ENCODE peak calls at places on chromosomes 5 and 9, in six cellular contexts. H is kidney, Z is foreskin fibroblast, X is fibroblast of pulmonary artery, A is lower leg skin, J is spleen. F is an unnamed sample.

GRCh38 chr9:136858452-136858843 is 6.3 kb downstream of the MAMDC4 start:
- DNase-seq in Z (no peak), A (no peak), J (peak), H (no peak), X (no peak), F (no peak)

GRCh38 chr9:38437193-38437823 is 13.1 kb upstream of the IGFBPL1 start:
- DNase-seq in X (no peak), J (no peak), A (peak), H (no peak), Z (peak), F (no peak)

GRCh38 chr5:75574791-75575190 is 36.5 kb upstream of the ANKDD1B start:
- DNase-seq in H (no peak), A (no peak), X (peak), Z (no peak), J (no peak), F (peak)

GRCh38 chr5:129904102-129904666 is at the start of gene CHSY3:
- DNase-seq in Z (peak), H (peak), A (peak), X (peak), J (peak), F (peak)

GRCh38 chr9:61673664-61674381 is 484.0 kb downstream of the SPATA31A7 start:
- DNase-seq in H (peak), J (peak), Z (no peak), A (peak), X (no peak), F (no peak)

GRCh38 chr5:761854-762685 is 22.5 kb downstream of the ZDHHC11B start:
- DNase-seq in J (peak), A (peak), X (no peak), Z (no peak), H (peak), F (no peak)

GRCh38 chr9:130906727-130907416 is 10.3 kb upstream of the QRFP start:
- DNase-seq in J (no peak), X (no peak), H (no peak), A (no peak), Z (no peak), F (no peak)

GRCh38 chr9:135884328-135885035 is 22.9 kb downstream of the CAMSAP1 start:
- DNase-seq in Z (peak), H (no peak), J (no peak), A (no peak), X (peak), F (peak)

GRCh38 chr5:138649316-138649720 is 74.1 kb upstream of the HSPA9 start:
- DNase-seq in X (no peak), Z (no peak), A (no peak), J (no peak), H (peak), F (no peak)

GRCh38 chr9:76401580-76402354 is 7.5 kb upstream of the RFK start:
- DNase-seq in Z (peak), X (no peak), H (no peak), A (no peak), J (no peak), F (peak)

GRCh38 chr9:126464694-126465441 is 138.2 kb downstream of the MVB12B start:
- DNase-seq in A (peak), Z (no peak), H (no peak), J (peak), X (no peak), F (no peak)

GRCh38 chr5:138029944-138030343 is 2.9 kb downstream of the FAM13B start:
- DNase-seq in Z (no peak), A (no peak), H (no peak), X (no peak), J (no peak), F (no peak)

GRCh38 chr5:82735160-82735789 is 341.9 kb downstream of the TMEM167A start:
- DNase-seq in J (no peak), Z (peak), H (no peak), A (no peak), X (peak), F (peak)

GRCh38 chr9:87521834-87522233 is 24.2 kb downstream of the DAPK1 start:
- DNase-seq in J (no peak), A (no peak), X (no peak), Z (no peak), H (no peak), F (no peak)

GRCh38 chr9:93154293-93154903 is 20.3 kb upstream of the NINJ1 start:
- DNase-seq in H (no peak), X (no peak), A (no peak), Z (no peak), J (peak), F (no peak)

GRCh38 chr9:3385871-3386270 is 139.9 kb downstream of the RFX3 start:
- DNase-seq in Z (no peak), X (no peak), A (no peak), H (no peak), J (no peak), F (no peak)

GRCh38 chr5:179326176-179326997 is 18.9 kb downstream of the ADAMTS2 start:
- DNase-seq in A (peak), Z (peak), X (peak), H (peak), J (peak), F (peak)

GRCh38 chr5:435961-436640 is 6.9 kb upstream of the EXOC3 start:
- DNase-seq in H (peak), J (peak), A (peak), Z (peak), X (peak), F (peak)

GRCh38 chr9:20620658-20621552 is 1.4 kb downstream of the MLLT3 start:
- DNase-seq in A (peak), H (peak), X (peak), J (peak), Z (peak), F (peak)

GRCh38 chr9:96686638-96687335 is 31.7 kb upstream of the PRXL2C start:
- DNase-seq in A (peak), X (peak), H (peak), J (peak), Z (peak), F (peak)

GRCh38 chr5:80181618-80182211 is 74.1 kb downstream of the SERINC5 start:
- DNase-seq in Z (peak), J (no peak), X (no peak), H (peak), A (no peak), F (peak)

GRCh38 chr5:2724031-2724581 is 27.4 kb downstream of the IRX2 start:
- DNase-seq in Z (no peak), A (peak), J (no peak), H (no peak), X (no peak), F (no peak)

GRCh38 chr9:25964239-25964638 is 286.0 kb upstream of the TUSC1 start:
- DNase-seq in A (no peak), X (peak), Z (peak), J (no peak), H (no peak), F (peak)

GRCh38 chr9:34592895-34593601 is 3.5 kb upstream of the CNTFR start:
- DNase-seq in Z (no peak), H (peak), X (no peak), A (peak), J (no peak), F (no peak)
- H3K4me3 ChIP-seq in Z (no peak), H (no peak), X (no peak), A (no peak), J (no peak), F (no peak)

DNA sequence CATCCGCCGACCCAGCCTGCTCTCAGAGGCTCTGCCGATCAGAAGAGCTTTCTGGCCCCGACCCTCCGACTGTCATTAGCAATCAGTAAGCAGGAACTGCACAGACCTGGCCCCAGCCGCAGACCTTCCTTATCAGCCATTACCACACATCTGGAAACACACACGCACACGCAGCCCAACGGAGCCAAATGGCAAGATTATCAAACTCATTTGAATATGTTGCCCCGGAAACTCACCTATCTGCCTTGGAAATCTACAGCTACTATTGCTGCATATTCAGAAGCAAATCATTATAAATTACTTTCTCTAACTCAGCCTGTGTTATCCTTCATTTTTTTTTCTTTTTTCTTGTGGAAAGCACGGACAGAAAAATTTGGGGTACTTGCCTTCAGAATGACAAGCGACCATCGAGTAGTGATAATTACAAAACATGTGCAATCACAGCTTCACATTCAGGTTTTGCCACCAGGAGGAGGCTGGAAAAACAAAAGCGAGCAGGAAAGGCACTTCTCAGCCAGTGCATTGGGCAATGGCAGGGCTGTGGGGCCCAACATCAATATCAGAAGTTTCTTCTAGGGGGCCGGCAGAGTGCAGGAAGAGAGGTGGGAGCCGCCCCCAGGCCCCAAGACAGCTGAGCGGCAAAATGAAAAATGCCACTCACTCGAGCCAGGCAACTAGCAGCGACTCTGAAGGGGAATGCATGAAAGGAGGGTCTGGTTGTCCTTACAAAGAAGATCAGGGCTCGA is 122.3 kb downstream of the VAV2 start:
- DNase-seq in X (peak), Z (no peak), A (no peak), H (no peak), J (no peak), F (no peak)
- TF ChIP-seq CTCF in X (peak), Z (no peak), A (no peak), H (no peak), J (no peak), F (no peak)

GRCh38 chr5:169798438-169798837 is 161.4 kb downstream of the DOCK2 start:
- DNase-seq in Z (no peak), X (no peak), A (no peak), J (no peak), H (no peak), F (no peak)

GRCh38 chr5:169798906-169799660 is 162.0 kb downstream of the DOCK2 start:
- DNase-seq in J (no peak), Z (no peak), H (no peak), X (no peak), A (no peak), F (no peak)

GRCh38 chr5:169803077-169803981 is 166.3 kb downstream of the DOCK2 start:
- DNase-seq in Z (peak), H (no peak), J (no peak), X (peak), A (no peak), F (peak)

GRCh38 chr5:169801781-169802180 is 164.7 kb downstream of the DOCK2 start:
- DNase-seq in Z (peak), X (peak), H (no peak), J (no peak), A (no peak), F (peak)

DNA sequence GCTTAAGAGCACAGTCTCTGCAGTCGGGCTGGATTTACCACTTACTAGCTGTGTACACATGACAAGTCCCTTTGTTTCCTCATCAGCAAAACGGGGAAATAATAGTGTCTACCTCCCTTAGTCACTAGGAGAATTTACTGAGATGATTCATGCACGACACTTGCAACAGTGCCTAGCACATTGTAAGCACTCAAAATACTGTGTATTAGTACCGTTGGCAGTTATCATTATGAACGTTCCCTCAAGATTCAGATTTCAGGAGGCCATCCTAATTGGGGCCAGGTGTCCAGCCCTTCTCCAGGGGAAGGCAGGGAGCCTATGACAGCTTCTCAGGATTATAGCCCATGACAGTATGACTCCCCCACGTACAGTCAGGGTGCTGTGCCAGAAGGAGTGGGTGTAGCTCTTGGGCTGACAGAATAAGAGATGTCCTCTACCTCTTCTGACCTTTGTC is 164.3 kb downstream of the DOCK2 start:
- DNase-seq in A (no peak), X (peak), Z (peak), J (no peak), H (no peak), F (peak)
- H3K4me3 ChIP-seq in A (no peak), X (no peak), Z (no peak), J (no peak), H (no peak), F (no peak)

GRCh38 chr9:120713257-120714087 is 798 bp downstream of the MEGF9 start:
- DNase-seq in J (peak), X (no peak), A (peak), H (peak), Z (peak), F (no peak)
- TF ChIP-seq CTCF in J (peak), X (peak), A (no peak), H (no peak), Z (no peak), F (no peak)

DNA sequence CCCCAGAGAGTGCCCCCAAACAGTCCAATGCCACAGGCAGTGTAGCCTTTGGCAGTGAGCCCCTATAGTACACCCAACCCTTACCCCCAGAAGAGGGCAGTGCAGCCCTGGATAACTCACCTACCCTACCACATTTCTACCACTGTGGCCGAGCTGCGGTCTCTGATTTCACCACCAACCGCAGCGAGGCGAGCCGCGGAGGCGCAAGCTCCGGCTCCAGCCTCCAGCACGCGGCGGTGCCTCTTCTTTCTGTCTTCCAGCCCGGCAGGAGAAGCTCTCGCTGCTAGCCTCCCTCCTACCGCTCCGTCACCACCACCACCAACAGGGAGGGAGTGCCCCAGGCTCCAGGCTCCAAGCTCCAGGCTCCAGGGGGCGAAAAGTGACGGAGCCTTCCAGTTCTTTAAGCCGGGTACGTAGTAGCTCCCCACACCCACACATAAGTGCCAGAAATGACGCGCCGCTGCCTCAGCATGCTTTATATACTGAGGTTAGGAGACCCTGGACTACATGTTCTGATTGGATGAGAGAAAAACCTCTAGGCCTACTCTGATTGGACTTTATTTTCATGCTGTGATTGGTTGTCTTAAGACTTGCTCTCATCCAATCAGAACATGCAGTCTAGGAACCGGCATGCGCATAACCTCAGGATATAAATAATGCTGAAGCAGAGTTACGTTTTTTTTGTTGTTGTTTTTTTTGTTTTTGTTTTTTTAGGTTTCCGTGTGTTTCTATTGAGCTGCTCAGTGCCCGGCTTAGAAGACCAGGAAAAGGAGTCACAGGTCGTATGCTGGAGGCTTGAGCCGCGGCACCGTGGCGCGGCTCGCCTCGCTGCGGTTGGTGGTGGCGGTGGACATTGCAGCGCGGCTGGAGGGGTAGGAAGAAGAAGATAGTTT is at the start of gene PCAT7:
- DNase-seq in X (peak), Z (peak), H (no peak), J (no peak), A (no peak), F (no peak)
- H3K4me3 ChIP-seq in X (peak), Z (no peak), H (peak), J (no peak), A (no peak), F (no peak)

DNA sequence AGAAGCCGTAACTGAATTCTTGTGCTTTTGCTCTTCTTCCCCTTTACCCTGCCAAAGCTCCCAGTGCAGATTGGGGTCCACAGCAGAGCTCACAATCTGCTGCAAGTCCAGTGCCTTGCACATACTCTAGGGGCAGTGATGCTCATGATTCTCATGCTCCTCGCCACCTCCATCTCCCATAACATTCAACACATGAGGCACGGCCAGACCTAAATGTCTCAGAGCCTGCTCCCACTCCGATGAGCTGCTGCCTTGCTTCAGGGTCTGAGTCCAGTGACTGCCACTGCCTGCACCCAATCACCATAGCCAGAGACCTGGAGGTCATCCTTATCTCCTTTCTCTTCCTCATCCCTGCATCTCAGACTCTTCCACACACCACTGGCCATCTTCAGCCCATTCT is 10.5 kb downstream of the CSF1R start:
- DNase-seq in A (peak), J (peak), Z (peak), H (no peak), X (no peak), F (no peak)
- TF ChIP-seq CTCF in A (no peak), J (no peak), Z (no peak), H (no peak), X (peak), F (no peak)

GRCh38 chr5:38290028-38290653 is 31.8 kb downstream of the EGFLAM start:
- DNase-seq in X (no peak), J (no peak), A (no peak), H (no peak), Z (no peak), F (no peak)
- H3K4me3 ChIP-seq in X (no peak), J (no peak), A (no peak), H (no peak), Z (no peak), F (no peak)